ENCODE peak calls at places on chromosome 22, in four cellular contexts. J is esophagus squamous epithelium, B is endodermal cell, Z is sigmoid colon. O is an unnamed sample.

GRCh38 chr22:37231406-37232139 is 12.5 kb downstream of the RAC2 start:
- DNase-seq in J (no peak), B (peak; percentile 24), Z (no peak), O (peak; percentile 87)

GRCh38 chr22:37601540-37602442 is 6.8 kb upstream of the GGA1 start:
- DNase-seq in J (no peak), B (peak; percentile 93), Z (no peak), O (no peak)

GRCh38 chr22:25066861-25067435 is 114.4 kb downstream of the KIAA1671 start:
- DNase-seq in J (no peak), B (no peak), Z (no peak), O (no peak)

GRCh38 chr22:20239951-20240773 is 28.0 kb downstream of the RTN4R start:
- DNase-seq in J (no peak), B (no peak), Z (no peak), O (no peak)

GRCh38 chr22:36239150-36239400 is 252 bp downstream of the APOL2 start:
- DNase-seq in J (no peak), B (peak; percentile 59), Z (no peak), O (peak; percentile 30)

GRCh38 chr22:41501209-41501608 is 32.3 kb downstream of the ACO2 start:
- DNase-seq in J (no peak), B (no peak), Z (no peak), O (peak; percentile 46)

GRCh38 chr22:38782402-38783094 is 11.4 kb downstream of the DNAL4 start:
- DNase-seq in J (no peak), B (no peak), Z (no peak), O (no peak)

GRCh38 chr22:42425337-42425988 is 6.7 kb downstream of the NFAM1 start:
- DNase-seq in J (no peak), B (peak; percentile 50), Z (peak; percentile 87), O (no peak)

GRCh38 chr22:35860837-35861236 is 143.2 kb downstream of the APOL5 start:
- DNase-seq in J (no peak), B (no peak), Z (no peak), O (no peak)

GRCh38 chr22:22392131-22392530 is 116.4 kb downstream of the ZNF280B start:
- DNase-seq in J (no peak), B (no peak), Z (no peak), O (no peak)

GRCh38 chr22:19964701-19965386 is 23.2 kb upstream of the TXNRD2 start:
- DNase-seq in J (no peak), B (no peak), Z (no peak), O (no peak)

GRCh38 chr22:19886605-19887250 is 32.1 kb upstream of the GNB1L start:
- DNase-seq in J (no peak), B (peak; percentile 39), Z (no peak), O (peak; percentile 57)

GRCh38 chr22:48827228-48827810 is 1000.4 kb downstream of the BRD1 start:
- DNase-seq in J (no peak), B (no peak), Z (no peak), O (no peak)

GRCh38 chr22:28978158-28978557 is 83.5 kb downstream of the C22orf31 start:
- DNase-seq in J (no peak), B (no peak), Z (no peak), O (peak; percentile 17)

GRCh38 chr22:39471421-39472141 is 14.8 kb downstream of the MGAT3 start:
- DNase-seq in J (no peak), B (no peak), Z (no peak), O (peak; percentile 47)

GRCh38 chr22:33969052-33969451 is 48.8 kb upstream of the LARGE1 start:
- DNase-seq in J (no peak), B (no peak), Z (no peak), O (no peak)

GRCh38 chr22:22820626-22821025 is 67.0 kb upstream of the IGLL5 start:
- DNase-seq in J (no peak), B (no peak), Z (no peak), O (peak; percentile 70)

GRCh38 chr22:39956932-39957664 is 3.1 kb upstream of the TMA7B start:
- DNase-seq in J (no peak), B (no peak), Z (no peak), O (no peak)

GRCh38 chr22:19174106-19175025 is 4.2 kb downstream of the SLC25A1 start:
- DNase-seq in J (no peak), B (peak; percentile 70), Z (peak; percentile 73), O (no peak)

GRCh38 chr22:29625090-29625825 is 21.8 kb downstream of the NF2 start:
- DNase-seq in J (no peak), B (peak; percentile 60), Z (peak; percentile 75), O (peak; percentile 69)

GRCh38 chr22:37551981-37552380 is 8.3 kb upstream of the CDC42EP1 start:
- DNase-seq in J (no peak), B (no peak), Z (no peak), O (no peak)

GRCh38 chr22:25420925-25421904 is 143.3 kb upstream of the GRK3 start:
- DNase-seq in J (no peak), B (peak; percentile 84), Z (no peak), O (no peak)

GRCh38 chr22:37633082-37633692 is 6.3 kb upstream of the SH3BP1 start:
- DNase-seq in J (no peak), B (no peak), Z (no peak), O (peak; percentile 91)

GRCh38 chr22:22508274-22509176 is at the start of gene ZNF280B:
- DNase-seq in J (peak; percentile 5), B (peak; percentile 96), Z (peak; percentile 72), O (peak; percentile 91)

GRCh38 chr22:29128891-29129643 is 56.2 kb downstream of the KREMEN1 start:
- DNase-seq in J (no peak), B (no peak), Z (peak; percentile 35), O (no peak)

GRCh38 chr22:25747245-25747944 is 5.4 kb downstream of the MYO18B start:
- DNase-seq in J (no peak), B (no peak), Z (no peak), O (no peak)

GRCh38 chr22:40199223-40199622 is 21.5 kb downstream of the TNRC6B start:
- DNase-seq in J (no peak), B (no peak), Z (no peak), O (no peak)

GRCh38 chr22:21710156-21710555 is 25.4 kb downstream of the YPEL1 start:
- DNase-seq in J (no peak), B (no peak), Z (no peak), O (no peak)

GRCh38 chr22:41555325-41555724 is 5.5 kb upstream of the CSDC2 start:
- DNase-seq in J (no peak), B (no peak), Z (no peak), O (no peak)

GRCh38 chr22:17631076-17631565 is 2.6 kb upstream of the ATP6V1E1 start:
- DNase-seq in J (no peak), B (no peak), Z (no peak), O (no peak)

GRCh38 chr22:36234919-36235318 is 4.4 kb downstream of the APOL2 start:
- DNase-seq in J (no peak), B (no peak), Z (no peak), O (no peak)

GRCh38 chr22:41254230-41254629 is 13.5 kb upstream of the CHADL start:
- DNase-seq in J (no peak), B (no peak), Z (no peak), O (no peak)

GRCh38 chr22:34587357-34588356 is 478.3 kb upstream of the ISX start:
- DNase-seq in J (no peak), B (no peak), Z (no peak), O (no peak)

DNA sequence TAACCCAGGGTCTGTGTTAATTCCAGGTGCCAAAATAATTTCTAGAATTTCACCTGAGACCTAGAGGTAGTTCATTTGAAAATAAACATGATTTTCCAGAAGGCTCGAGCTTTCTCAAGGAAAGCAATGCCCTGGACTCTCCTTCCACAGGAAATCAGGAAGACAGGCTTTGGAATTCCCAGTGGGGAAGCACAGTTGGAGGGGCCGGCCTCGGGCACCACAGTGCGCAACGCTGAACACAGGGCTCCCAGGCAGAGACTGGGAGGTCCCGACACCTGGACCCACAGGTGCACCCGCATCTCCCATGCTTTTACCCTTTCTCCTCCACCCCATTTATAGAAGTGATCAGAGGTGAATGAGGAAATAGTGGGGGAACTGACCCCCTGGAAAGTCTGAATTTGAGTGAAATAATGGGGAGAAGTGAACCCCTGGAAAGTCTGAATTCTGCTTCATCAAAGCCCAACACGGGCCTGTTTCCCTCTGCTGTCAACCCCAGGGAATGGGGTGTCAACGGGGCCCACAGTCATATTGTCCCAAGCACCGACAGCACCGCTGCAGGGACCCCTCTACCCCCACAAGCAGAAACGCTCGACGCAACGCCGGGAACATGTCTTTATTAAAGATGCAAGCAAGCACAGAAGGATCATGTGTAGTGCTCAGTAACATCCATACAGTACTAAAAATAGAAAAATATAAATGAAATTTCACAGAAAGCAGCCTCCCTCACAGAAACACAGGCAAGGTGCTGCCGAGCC is 12.0 kb upstream of the EFCAB6 start:
- DNase-seq in J (no peak), B (no peak), Z (no peak), O (no peak)
- TF ChIP-seq CTCF in J (no peak), B (no peak), Z (no peak), O (no peak)

GRCh38 chr22:32573991-32574390 is 99.4 kb downstream of the FBXO7 start:
- DNase-seq in J (no peak), B (no peak), Z (no peak), O (no peak)

GRCh38 chr22:32576553-32577255 is 102.1 kb downstream of the FBXO7 start:
- DNase-seq in J (no peak), B (no peak), Z (no peak), O (no peak)

GRCh38 chr22:32577591-32577990 is 103.0 kb downstream of the FBXO7 start:
- DNase-seq in J (no peak), B (no peak), Z (no peak), O (no peak)

GRCh38 chr22:32574397-32574796 is 99.8 kb downstream of the FBXO7 start:
- DNase-seq in J (no peak), B (no peak), Z (no peak), O (peak; percentile 67)

GRCh38 chr22:32574957-32575893 is 100.6 kb downstream of the FBXO7 start:
- DNase-seq in J (no peak), B (no peak), Z (no peak), O (peak; percentile 60)
- TF ChIP-seq CTCF in J (no peak), B (no peak), Z (no peak), O (no peak)

DNA sequence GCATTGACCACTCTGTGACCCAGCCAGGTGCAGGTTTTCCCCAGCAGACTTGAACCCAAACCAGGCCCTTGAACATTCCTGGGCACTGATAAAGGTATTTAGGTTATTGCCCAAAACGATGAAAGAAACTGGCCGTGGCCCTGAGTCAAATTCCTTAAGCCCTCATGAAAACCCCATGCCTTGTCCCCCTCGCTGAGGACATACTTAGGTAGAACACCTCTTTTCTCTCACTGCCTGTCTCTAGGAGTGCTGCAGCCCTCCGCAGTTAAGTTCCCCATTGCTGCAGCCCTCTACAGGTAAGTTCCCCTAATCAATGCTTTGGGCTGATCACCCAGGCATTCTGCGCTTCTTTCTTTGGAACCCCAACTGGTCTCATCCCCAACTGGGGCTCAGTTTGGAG is 961.6 kb downstream of the TBC1D22A start:
- DNase-seq in J (no peak), B (peak; percentile 62), Z (no peak), O (no peak)
- TF ChIP-seq CTCF in J (no peak), B (peak; percentile 47), Z (no peak), O (no peak)

DNA sequence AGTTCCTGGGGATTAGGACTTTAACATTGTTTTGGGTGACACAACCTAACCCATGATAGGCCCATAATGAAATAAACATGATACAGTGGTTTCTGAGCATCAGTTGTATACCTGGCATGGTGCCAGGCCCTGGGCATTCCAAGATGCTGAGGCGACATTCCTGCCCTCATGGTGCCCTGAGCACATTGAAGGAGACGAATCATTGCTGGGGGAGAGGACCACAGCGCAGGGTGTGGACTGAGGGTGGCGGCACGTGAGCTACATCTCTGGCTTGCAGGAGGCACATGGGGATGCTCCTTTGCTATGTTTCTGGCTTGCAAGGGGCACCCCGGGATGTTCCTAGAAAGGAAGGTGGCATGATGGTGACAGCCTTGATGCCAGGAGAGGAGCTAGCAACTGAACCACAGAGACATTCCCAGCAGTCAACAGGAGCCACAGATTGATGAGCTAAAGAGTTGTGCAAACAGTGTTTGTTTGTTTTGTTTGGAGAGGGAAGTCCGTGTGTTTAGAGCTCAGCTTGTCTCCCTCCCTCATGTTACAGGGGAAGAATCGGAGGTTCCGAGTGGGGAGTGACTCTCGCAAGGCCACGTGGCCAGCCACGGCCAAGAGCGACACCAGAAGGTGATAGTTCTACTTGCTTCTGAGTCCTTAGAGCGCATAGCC is 106.4 kb downstream of the MIAT start:
- DNase-seq in J (no peak), B (peak; percentile 58), Z (no peak), O (no peak)
- TF ChIP-seq CTCF in J (no peak), B (no peak), Z (no peak), O (no peak)

O was measured in activated CD8-positive, alpha-beta T cell treated with anti-CD3 and anti-CD28 coated beads for 36 hours.